ENCODE peak calls at places on chromosomes 11 and 22, in five cellular contexts. X is A549, P is kidney, N is spleen, W is choroid plexus epithelial cell. L is an unnamed sample.

GRCh38 chr11:65648997-65649491 is 11.1 kb downstream of the SIPA1 start:
- DNase-seq in P (peak; percentile 83), N (peak; percentile 74), W (no peak), X (no peak), L (no peak)

GRCh38 chr11:41225856-41226255 is 233.6 kb downstream of the LRRC4C start:
- DNase-seq in X (no peak), N (no peak), P (no peak), W (no peak), L (no peak)

GRCh38 chr11:78039391-78039918 is 16.4 kb upstream of the KCTD14 start:
- DNase-seq in P (no peak), W (no peak), X (no peak), N (no peak), L (no peak)

GRCh38 chr22:46815896-46816721 is 53.7 kb downstream of the TBC1D22A start:
- DNase-seq in W (peak; percentile 64), X (no peak), N (peak; percentile 45), P (peak; percentile 59), L (no peak)

GRCh38 chr11:123841189-123841588 is 35.0 kb upstream of the OR6M1 start:
- DNase-seq in P (no peak), W (no peak), N (no peak), X (no peak), L (no peak)

GRCh38 chr22:22959147-22959827 is 71.7 kb downstream of the IGLL5 start:
- DNase-seq in W (peak; percentile 88), X (peak; percentile 40), N (peak; percentile 86), P (no peak), L (peak; percentile 42)

GRCh38 chr11:132463941-132464340 is 1068.4 kb downstream of the OPCML start:
- DNase-seq in W (peak; percentile 64), X (no peak), N (no peak), P (no peak), L (no peak)

GRCh38 chr22:46415816-46416536 is 80.5 kb downstream of the TRMU start:
- DNase-seq in P (no peak), X (no peak), W (no peak), N (no peak), L (no peak)

GRCh38 chr11:125359130-125359529 is 136.9 kb downstream of the FEZ1 start:
- DNase-seq in P (peak; percentile 28), N (no peak), X (no peak), W (no peak), L (no peak)

GRCh38 chr22:49015993-49016908 is 811.4 kb downstream of the BRD1 start:
- DNase-seq in X (no peak), P (peak; percentile 67), N (no peak), W (no peak), L (no peak)

GRCh38 chr11:15370774-15371173 is 256.1 kb downstream of the INSC start:
- DNase-seq in W (no peak), X (no peak), N (no peak), P (no peak), L (no peak)

GRCh38 chr11:13135385-13136271 is 126.5 kb downstream of the RASSF10 start:
- DNase-seq in P (no peak), X (no peak), N (no peak), W (peak; percentile 73), L (peak; percentile 52)

GRCh38 chr11:118051611-118052461 is 25.0 kb upstream of the TMPRSS4 start:
- DNase-seq in P (no peak), W (no peak), N (no peak), X (no peak), L (no peak)

GRCh38 chr11:85941380-85941973 is 86.3 kb downstream of the CCDC83 start:
- DNase-seq in P (no peak), X (peak; percentile 47), W (peak; percentile 90), N (no peak), L (no peak)

GRCh38 chr22:22693531-22693884 is 49.1 kb downstream of the GGTLC2 start:
- DNase-seq in N (no peak), P (no peak), W (no peak), X (peak; percentile 19), L (no peak)

GRCh38 chr11:15216678-15217077 is 102.0 kb downstream of the INSC start:
- DNase-seq in N (no peak), P (no peak), X (no peak), W (peak; percentile 15), L (no peak)

GRCh38 chr11:18490736-18491485 is 35.3 kb downstream of the LDHAL6A start:
- DNase-seq in P (no peak), W (no peak), X (no peak), N (no peak), L (no peak)

GRCh38 chr11:204587-205109 is 2.6 kb downstream of the BET1L start:
- DNase-seq in P (peak; percentile 69), X (no peak), N (no peak), W (no peak), L (no peak)

GRCh38 chr11:124724854-124725718 is 14.7 kb upstream of the NRGN start:
- DNase-seq in N (peak; percentile 74), W (no peak), P (no peak), X (no peak), L (no peak)

GRCh38 chr11:68878022-68878421 is 25.6 kb downstream of the MRPL21 start:
- DNase-seq in P (no peak), W (no peak), X (no peak), N (no peak), L (no peak)

GRCh38 chr11:11313902-11314692 is 39.0 kb downstream of the CSNK2A3 start:
- DNase-seq in P (no peak), W (no peak), N (no peak), X (no peak), L (no peak)

GRCh38 chr22:40183029-40183581 is 5.4 kb downstream of the TNRC6B start:
- DNase-seq in N (no peak), W (peak; percentile 93), X (no peak), P (no peak), L (no peak)

GRCh38 chr11:126751242-126751641 is 249.3 kb downstream of the KIRREL3 start:
- DNase-seq in P (no peak), W (no peak), N (no peak), X (no peak), L (no peak)

GRCh38 chr11:13963949-13964770 is 1.6 kb downstream of the SPON1 start:
- DNase-seq in W (no peak), X (no peak), N (no peak), P (peak; percentile 84), L (no peak)

GRCh38 chr11:130583866-130584265 is 135.4 kb downstream of the ADAMTS15 start:
- DNase-seq in N (no peak), X (no peak), W (no peak), P (no peak), L (no peak)

GRCh38 chr11:63535734-63536133 is 874 bp upstream of the PLAAT4 start:
- DNase-seq in N (no peak), P (no peak), X (no peak), W (no peak), L (no peak)

GRCh38 chr11:70124321-70125061 is 46.4 kb downstream of the ANO1 start:
- DNase-seq in P (peak; percentile 83), W (no peak), X (no peak), N (no peak), L (no peak)

GRCh38 chr11:83545494-83545893 is 259.3 kb upstream of the CCDC90B start:
- DNase-seq in X (no peak), N (no peak), P (no peak), W (no peak), L (no peak)

GRCh38 chr11:7630002-7630401 is 43.3 kb downstream of the CYB5R2 start:
- DNase-seq in W (no peak), N (no peak), P (no peak), X (no peak), L (no peak)

GRCh38 chr11:67630230-67630942 is 649 bp upstream of the NUDT8 start:
- DNase-seq in P (peak; percentile 100), X (peak; percentile 91), N (peak; percentile 99), W (peak; percentile 98), L (peak; percentile 73)

GRCh38 chr11:67630943-67631331 is 1.2 kb upstream of the NUDT8 start:
- DNase-seq in W (no peak), N (no peak), X (no peak), P (no peak), L (no peak)

GRCh38 chr11:67631853-67632174 is 2.1 kb upstream of the NUDT8 start:
- DNase-seq in P (no peak), W (no peak), N (no peak), X (no peak), L (no peak)

GRCh38 chr11:67632175-67632981 is 2.6 kb upstream of the NUDT8 start:
- DNase-seq in P (peak; percentile 74), W (no peak), X (no peak), N (peak; percentile 76), L (no peak)

GRCh38 chr11:67631427-67631826 is 1.7 kb upstream of the NUDT8 start:
- DNase-seq in X (no peak), W (no peak), P (peak; percentile 84), N (peak; percentile 85), L (no peak)
- H3K4me3 ChIP-seq in X (no peak overlapping the region), W (no peak overlapping the region), P (no peak overlapping the region), N (no peak overlapping the region), L (no peak overlapping the region)

GRCh38 chr11:24489477-24489876 is 7.4 kb upstream of the LUZP2 start:
- DNase-seq in X (no peak), P (peak; percentile 12), N (no peak), W (no peak), L (no peak)
- TF ChIP-seq CTCF in X (no peak), P (no peak), N (no peak), W (no peak), L (no peak)

GRCh38 chr11:1879342-1879940 is 12.3 kb downstream of the PRR33 start:
- DNase-seq in X (no peak), P (peak; percentile 69), W (no peak), N (peak; percentile 74), L (no peak)
- H3K4me3 ChIP-seq in X (no peak overlapping the region), P (no peak overlapping the region), W (no peak overlapping the region), N (no peak overlapping the region), L (no peak overlapping the region)

DNA sequence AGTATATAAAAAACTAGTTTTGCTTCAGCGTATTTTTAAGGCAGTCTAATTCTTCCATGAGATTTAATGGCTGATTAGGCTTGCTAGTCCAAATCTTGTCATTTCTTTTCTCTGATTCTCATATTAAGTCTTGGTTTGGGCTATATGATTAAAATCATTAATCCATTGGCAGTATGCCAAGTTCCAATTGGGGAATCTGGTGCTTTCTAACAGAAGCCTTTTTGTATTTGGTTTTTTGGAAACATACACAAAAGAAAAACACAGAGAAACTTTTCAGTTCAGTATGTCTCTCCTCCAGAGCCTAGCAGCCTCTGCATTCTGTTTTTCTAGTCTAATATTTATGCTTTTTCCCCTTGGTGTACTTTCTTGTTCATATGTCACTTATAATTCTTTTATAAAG is 37.9 kb downstream of the SWAP70 start:
- DNase-seq in P (no peak), W (no peak), X (no peak), N (no peak), L (no peak)
- TF ChIP-seq CTCF in P (no peak), W (no peak), X (no peak), N (no peak), L (no peak)

GRCh38 chr11:114237321-114238280 is 58.6 kb upstream of the NNMT start:
- DNase-seq in N (peak; percentile 43), X (no peak), W (peak; percentile 58), P (no peak), L (no peak)
- H3K4me3 ChIP-seq in N (no peak overlapping the region), X (no peak overlapping the region), W (no peak overlapping the region), P (no peak overlapping the region), L (no peak overlapping the region)